ENCODE peak calls at places on chromosomes 7 and 10, in four cellular contexts. H is A549, F is fibroblast of the aortic adventitia, B is left ventricle myocardium inferior. X is an unnamed sample.
A peak's percentile ranks its signal among the peaks of the same experiment; 100 is the strongest.

GRCh38 chr10:35421553-35422178 is 85.4 kb downstream of the CCNY start:
- DNase-seq in H (peak; percentile 86), F (peak; percentile 88), B (no peak), X (peak; percentile 93)

GRCh38 chr10:122504551-122504950 is 43.2 kb downstream of the HTRA1 start:
- DNase-seq in H (peak; percentile 35), F (peak; percentile 89), B (peak; percentile 92), X (peak; percentile 95)

GRCh38 chr7:80622531-80622930 is 15.9 kb upstream of the CD36 start:
- DNase-seq in H (no peak), F (peak; percentile 55), B (no peak), X (peak; percentile 67)

GRCh38 chr10:58755688-58756087 is 243.0 kb downstream of the BICC1 start:
- DNase-seq in H (peak; percentile 69), F (peak; percentile 90), B (no peak), X (peak; percentile 81)

GRCh38 chr10:130924138-130924819 is 387.2 kb downstream of the TCERG1L start:
- DNase-seq in H (no peak), F (no peak), B (no peak), X (no peak)

GRCh38 chr10:25753776-25754175 is 180.3 kb upstream of the MYO3A start:
- DNase-seq in H (no peak), F (peak; percentile 32), B (no peak), X (peak; percentile 36)

GRCh38 chr7:15471387-15471786 is 90.4 kb downstream of the AGMO start:
- DNase-seq in H (no peak), F (no peak), B (no peak), X (no peak)

GRCh38 chr10:46223064-46223480 is 63.7 kb upstream of the ANTXRL start:
- DNase-seq in H (no peak), F (no peak), B (no peak), X (no peak)

GRCh38 chr7:46259947-46260346 is 338.9 kb upstream of the IGFBP3 start:
- DNase-seq in H (no peak), F (no peak), B (no peak), X (no peak)

GRCh38 chr7:20744913-20745587 is 41.6 kb downstream of the SP8 start:
- DNase-seq in H (no peak), F (peak; percentile 0), B (no peak), X (no peak)

GRCh38 chr10:24784061-24784460 is 60.4 kb upstream of the ARHGAP21 start:
- DNase-seq in H (no peak), F (no peak), B (no peak), X (no peak)

GRCh38 chr7:36487756-36488336 is 98.2 kb downstream of the ANLN start:
- DNase-seq in H (peak; percentile 47), F (peak; percentile 79), B (no peak), X (peak; percentile 65)

GRCh38 chr7:155533120-155533826 is 13.1 kb downstream of the CNPY1 start:
- DNase-seq in H (no peak), F (no peak), B (no peak), X (peak; percentile 1)

GRCh38 chr10:90224791-90225566 is 523.6 kb downstream of the KIF20B start:
- DNase-seq in H (no peak), F (peak; percentile 36), B (no peak), X (no peak)

GRCh38 chr7:155453296-155454182 is 4.4 kb upstream of the EN2 start:
- DNase-seq in H (no peak), F (no peak), B (no peak), X (no peak)

GRCh38 chr7:111364413-111364812 is 197.9 kb downstream of the IMMP2L start:
- DNase-seq in H (no peak), F (peak; percentile 38), B (no peak), X (peak; percentile 67)

GRCh38 chr10:44920252-44920651 is 9.1 kb downstream of the TMEM72 start:
- DNase-seq in H (no peak), F (no peak), B (no peak), X (no peak)

GRCh38 chr10:11238893-11239292 is 221.2 kb downstream of the CELF2 start:
- DNase-seq in H (no peak), F (peak; percentile 5), B (no peak), X (no peak)

GRCh38 chr7:66682350-66683093 is 53.8 kb downstream of the KCTD7 start:
- DNase-seq in H (peak; percentile 16), F (peak; percentile 45), B (no peak), X (peak; percentile 67)

GRCh38 chr10:122915700-122916099 is 5.3 kb downstream of the FAM24A start:
- DNase-seq in H (no peak), F (no peak), B (no peak), X (no peak)

GRCh38 chr7:43758029-43758860 is at the start of gene BLVRA:
- DNase-seq in H (peak; percentile 90), F (peak; percentile 29), B (peak; percentile 76), X (no peak)

GRCh38 chr10:22640351-22640750 is 74.0 kb downstream of the PIP4K2A start:
- DNase-seq in H (no peak), F (no peak), B (no peak), X (no peak)

GRCh38 chr7:7707756-7708310 is 10.6 kb downstream of the RPA3 start:
- DNase-seq in H (no peak), F (peak; percentile 34), B (no peak), X (no peak)

GRCh38 chr7:123682690-123683089 is 27.0 kb downstream of the LMOD2 start:
- DNase-seq in H (peak; percentile 19), F (peak; percentile 81), B (no peak), X (peak; percentile 69)

GRCh38 chr7:66145404-66145843 is 30.8 kb downstream of the CRCP start:
- DNase-seq in H (no peak), F (peak; percentile 94), B (peak; percentile 75), X (peak; percentile 67)

GRCh38 chr10:21927601-21928000 is 75.9 kb downstream of the DNAJC1 start:
- DNase-seq in H (no peak), F (peak; percentile 65), B (no peak), X (peak; percentile 42)

GRCh38 chr10:12588091-12588850 is 238.9 kb downstream of the CAMK1D start:
- DNase-seq in H (no peak), F (peak; percentile 16), B (no peak), X (no peak)

GRCh38 chr7:129529643-129530042 is 27.3 kb downstream of the SMKR1 start:
- DNase-seq in H (no peak), F (no peak), B (no peak), X (no peak)

GRCh38 chr10:102502029-102502336 is 529 bp downstream of the ACTR1A start:
- DNase-seq in H (peak; percentile 98), F (peak; percentile 100), B (peak; percentile 99), X (peak; percentile 99)

GRCh38 chr10:7291487-7292113 is 119.2 kb downstream of the SFMBT2 start:
- DNase-seq in H (peak; percentile 50), F (no peak), B (no peak), X (no peak)

GRCh38 chr10:132115736-132116135 is 50.0 kb downstream of the JAKMIP3 start:
- DNase-seq in H (no peak), F (no peak), B (peak; percentile 19), X (no peak)

GRCh38 chr10:104299031-104299904 is 30.3 kb downstream of the GSTO2 start:
- DNase-seq in H (no peak), F (peak; percentile 90), B (no peak), X (peak; percentile 86)
- H3K4me3 ChIP-seq in H (no peak overlapping the region), F (peak overlapping the region; percentile 28), B (peak overlapping the region; percentile 6), X (no peak overlapping the region)

GRCh38 chr7:94957041-94957440 is 49.6 kb downstream of the PPP1R9A start:
- DNase-seq in H (no peak), F (no peak), B (no peak), X (no peak)

GRCh38 chr7:94962661-94963060 is 55.3 kb downstream of the PPP1R9A start:
- DNase-seq in H (no peak), F (no peak), B (no peak), X (no peak)
- TF ChIP-seq CTCF in H (no peak), F (no peak), B (no peak), X (no peak)

DNA sequence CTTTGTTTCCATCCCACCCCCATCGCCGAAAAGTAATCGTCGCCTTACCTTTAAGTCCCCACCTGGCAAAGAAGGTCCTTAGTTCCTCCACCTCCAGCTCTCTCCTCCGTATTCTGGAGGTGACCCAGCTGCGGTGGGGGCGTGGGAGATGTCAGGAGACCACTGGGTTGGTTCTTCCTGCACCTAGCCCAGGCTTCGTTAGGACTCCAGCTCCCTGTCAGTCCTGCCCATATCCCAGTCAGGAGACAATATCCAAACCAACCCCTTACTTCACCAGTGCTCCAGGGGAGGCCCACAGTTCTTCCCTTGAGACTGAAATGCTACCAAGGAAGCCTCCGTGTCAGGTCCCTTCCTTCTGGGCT is 693 bp downstream of the ADIRF start:
- DNase-seq in H (no peak), F (no peak), B (peak; percentile 19), X (no peak)
- H3K4me3 ChIP-seq in H (no peak overlapping the region), F (peak overlapping the region; percentile 73), B (peak overlapping the region; percentile 75), X (peak overlapping the region; percentile 66)

DNA sequence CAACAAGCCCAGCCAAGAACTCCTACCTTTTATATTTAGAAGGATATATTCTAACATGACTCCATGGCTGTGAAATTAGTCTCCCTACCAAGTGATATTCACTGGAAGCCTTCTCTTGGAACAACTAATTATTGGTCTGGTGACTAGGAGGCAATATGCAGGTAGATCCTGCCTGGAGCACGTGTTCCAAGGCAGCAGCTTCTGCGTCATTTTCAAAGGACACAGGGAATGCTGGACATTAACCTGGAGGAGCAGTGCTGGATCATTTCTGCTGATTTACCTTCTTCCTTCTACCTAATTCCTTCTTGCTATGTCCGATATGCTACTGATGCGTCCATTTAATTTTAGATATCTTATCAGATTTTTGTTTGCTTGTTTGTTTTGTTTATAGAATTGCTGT is 5.6 kb downstream of the AKR1D1 start:
- DNase-seq in H (no peak), F (no peak), B (no peak), X (no peak)
- TF ChIP-seq CTCF in H (no peak), F (no peak), B (no peak), X (no peak)

DNA sequence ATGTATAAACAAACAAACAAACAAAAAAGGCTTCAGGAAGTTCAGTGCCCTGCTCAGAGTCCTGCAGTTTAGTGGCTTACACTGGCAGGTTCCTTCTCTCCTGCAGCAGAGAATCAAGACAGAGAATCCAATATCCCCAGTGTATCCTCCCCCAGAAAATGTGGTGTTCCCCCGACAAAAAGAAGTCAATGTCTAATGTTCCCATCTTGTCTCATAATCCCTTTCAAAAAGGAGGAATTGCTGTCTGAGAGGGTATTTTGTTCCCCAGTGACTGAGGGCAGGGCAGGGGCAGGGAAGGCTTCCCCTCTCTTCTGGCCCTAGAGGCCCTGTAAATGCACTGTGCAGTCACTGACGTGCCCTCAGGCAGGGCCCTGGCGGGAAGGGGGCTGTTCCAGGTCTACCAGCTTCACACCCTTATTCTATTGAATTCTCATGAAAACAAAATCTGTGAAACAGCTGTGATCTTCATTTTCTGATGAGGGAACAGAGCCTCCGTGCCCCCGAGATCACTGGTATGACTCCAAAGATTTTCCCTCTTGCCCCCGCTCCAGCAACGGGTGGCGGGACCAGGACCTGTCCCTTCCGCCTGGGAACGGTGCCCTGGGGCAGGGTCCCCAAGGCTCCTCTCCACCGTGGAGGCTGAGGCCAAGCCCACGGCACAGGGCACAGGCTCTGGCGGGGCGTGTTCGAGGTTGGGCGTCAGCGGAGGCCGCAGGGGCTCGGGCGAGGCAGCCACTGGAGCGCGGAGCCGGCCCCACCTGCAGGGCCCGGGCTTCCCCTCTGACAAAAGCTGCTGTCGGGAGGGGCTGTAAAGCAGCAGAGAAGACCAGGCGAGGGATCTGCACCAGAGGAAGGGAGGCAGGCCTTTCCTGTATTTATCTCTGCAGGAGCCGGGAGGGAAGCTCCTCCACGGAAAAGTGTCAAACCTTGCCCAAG is 13.4 kb upstream of the WDFY4 start:
- DNase-seq in H (no peak), F (no peak), B (no peak), X (no peak)
- H3K4me3 ChIP-seq in H (no peak overlapping the region), F (no peak overlapping the region), B (no peak overlapping the region), X (no peak overlapping the region)

X was measured in fibroblast of mammary gland.